ENCODE peak calls at places on chromosomes 13 and 19, in ten cellular contexts. M, Q, Z, J, U, R, A, H, I and G are unnamed samples.

GRCh38 chr13:43009506-43009905 is 13.9 kb upstream of the DNAJC15 start:
- DNase-seq in J (no peak), I (no peak), H (no peak), Q (no peak), Z (no peak), R (no peak), M (no peak), U (no peak), A (no peak), G (no peak)

GRCh38 chr19:47494211-47494547 is 10.2 kb upstream of the KPTN start:
- DNase-seq in Z (no peak), M (no peak), R (no peak), I (no peak), A (no peak), H (no peak), U (no peak), J (no peak), Q (no peak), G (no peak)

GRCh38 chr19:35618857-35619256 is 6.3 kb downstream of the HAUS5 start:
- DNase-seq in H (no peak), J (no peak), A (no peak), Q (no peak), M (no peak), R (no peak), I (no peak), U (no peak), Z (no peak), G (no peak)

GRCh38 chr19:3028305-3029069 is 593 bp downstream of the TLE2 start:
- DNase-seq in H (no peak), A (no peak), Q (no peak), I (no peak), R (no peak), M (no peak), J (no peak), Z (no peak), U (no peak), G (no peak)

GRCh38 chr19:16470911-16471811 is 609 bp downstream of the EPS15L1 start:
- DNase-seq in A (no peak), Z (no peak), U (peak), M (no peak), I (peak), R (no peak), J (peak), Q (no peak), H (peak), G (peak)

GRCh38 chr19:31616031-31616430 is 266.8 kb upstream of the TSHZ3 start:
- DNase-seq in H (no peak), J (no peak), M (no peak), U (no peak), A (no peak), I (no peak), R (no peak), Q (no peak), Z (no peak), G (peak)

GRCh38 chr19:49968279-49968922 is 7.4 kb upstream of the SIGLEC11 start:
- DNase-seq in R (no peak), I (no peak), J (no peak), M (no peak), Z (no peak), H (no peak), A (no peak), Q (no peak), U (no peak), G (no peak)

GRCh38 chr13:110872768-110873638 is 41.9 kb downstream of the ANKRD10 start:
- DNase-seq in H (no peak), J (no peak), Q (no peak), M (no peak), U (no peak), A (no peak), Z (no peak), I (no peak), R (no peak), G (no peak)

GRCh38 chr13:77616027-77616426 is 80.5 kb downstream of the SCEL start:
- DNase-seq in I (no peak), J (no peak), M (no peak), H (no peak), A (no peak), U (no peak), Q (no peak), R (no peak), Z (no peak), G (no peak)